ENCODE peak calls at places on chromosomes 11 and 22, in six cellular contexts. F is heart left ventricle, I is tibial nerve, O is H9, W is cardiac muscle cell, A is PC-3. D is an unnamed sample.

GRCh38 chr22:23262474-23263332 is 82.4 kb downstream of the BCR start:
- DNase-seq in F (no peak), I (no peak), O (peak; percentile 42), W (no peak), A (no peak), D (no peak)

GRCh38 chr22:40512426-40513136 is 123.9 kb downstream of the MRTFA start:
- DNase-seq in F (no peak), I (no peak), O (no peak), W (peak; percentile 99), A (peak; percentile 75), D (no peak)

GRCh38 chr11:73521621-73522020 is 76.3 kb downstream of the FAM168A start:
- DNase-seq in F (no peak), I (no peak), O (no peak), W (no peak), A (peak; percentile 75), D (no peak)

GRCh38 chr22:44710474-44711235 is 8.7 kb downstream of the PRR5 start:
- DNase-seq in F (no peak), I (no peak), O (no peak), W (no peak), A (no peak), D (no peak)

GRCh38 chr22:46417268-46417580 is 81.7 kb downstream of the TRMU start:
- DNase-seq in F (no peak), I (no peak), O (no peak), W (no peak), A (no peak), D (no peak)

GRCh38 chr11:72812968-72813739 is 1.1 kb upstream of the ATG16L2 start:
- DNase-seq in F (no peak), I (no peak), O (peak; percentile 82), W (peak; percentile 59), A (peak; percentile 85), D (peak; percentile 37)

GRCh38 chr11:44305643-44306468 is 4.1 kb downstream of the ALX4 start:
- DNase-seq in F (no peak), I (no peak), O (no peak), W (no peak), A (no peak), D (no peak)

GRCh38 chr11:68563454-68563853 is 102.9 kb downstream of the PPP6R3 start:
- DNase-seq in F (no peak), I (no peak), O (no peak), W (no peak), A (no peak), D (no peak)

GRCh38 chr22:17974703-17975372 is 49.5 kb downstream of the MICAL3 start:
- DNase-seq in F (no peak), I (no peak), O (no peak), W (no peak), A (no peak), D (no peak)

GRCh38 chr11:69641681-69642548 is 959 bp downstream of the CCND1 start:
- DNase-seq in F (no peak), I (no peak), O (peak; percentile 30), W (peak; percentile 27), A (peak; percentile 28), D (no peak)

GRCh38 chr22:38144025-38144405 is 33.5 kb upstream of the BAIAP2L2 start:
- DNase-seq in F (no peak), I (no peak), O (peak; percentile 49), W (no peak), A (peak; percentile 43), D (no peak)

GRCh38 chr22:49979587-49980264 is 19.2 kb downstream of the PIM3 start:
- DNase-seq in F (no peak), I (no peak), O (peak; percentile 44), W (peak; percentile 60), A (peak; percentile 63), D (no peak)

GRCh38 chr11:57761301-57762234 is at the start of gene CTNND1:
- DNase-seq in F (peak; percentile 93), I (peak; percentile 79), O (peak; percentile 92), W (peak; percentile 99), A (peak; percentile 98), D (no peak)

GRCh38 chr22:36385491-36386350 is 2.0 kb downstream of the MYH9 start:
- DNase-seq in F (peak; percentile 64), I (no peak), O (no peak), W (no peak), A (peak; percentile 94), D (peak; percentile 42)

GRCh38 chr11:31921066-31921465 is 109.9 kb upstream of the PAX6 start:
- DNase-seq in F (no peak), I (no peak), O (no peak), W (peak; percentile 34), A (no peak), D (no peak)

GRCh38 chr22:26660961-26661578 is 3.7 kb downstream of the MIAT start:
- DNase-seq in F (no peak), I (no peak), O (no peak), W (no peak), A (no peak), D (no peak)

GRCh38 chr22:30392661-30393321 is 4.0 kb upstream of the SEC14L2 start:
- DNase-seq in F (no peak), I (no peak), O (no peak), W (no peak), A (no peak), D (no peak)

GRCh38 chr11:114822038-114822437 is 143.7 kb downstream of the NXPE2 start:
- DNase-seq in F (no peak), I (no peak), O (no peak), W (no peak), A (no peak), D (no peak)

GRCh38 chr11:95155385-95155784 is 65.7 kb downstream of the ENDOD1 start:
- DNase-seq in F (no peak), I (no peak), O (no peak), W (no peak), A (no peak), D (no peak)

GRCh38 chr11:47499160-47499559 is 50.2 kb upstream of the RAPSN start:
- DNase-seq in F (no peak), I (no peak), O (no peak), W (no peak), A (no peak), D (no peak)

GRCh38 chr11:125221499-125221898 is 56.9 kb downstream of the PKNOX2 start:
- DNase-seq in F (no peak), I (no peak), O (no peak), W (no peak), A (no peak), D (no peak)

GRCh38 chr22:48340191-48340590 is 1487.5 kb downstream of the BRD1 start:
- DNase-seq in F (no peak), I (no peak), O (no peak), W (no peak), A (no peak), D (no peak)
- H3K9me3 ChIP-seq in F (no peaks in the 10 kb centered on the region), I (no peaks in the 10 kb centered on the region), O (no peaks in the 10 kb centered on the region), W (no peaks in the 10 kb centered on the region), A (no peaks in the 10 kb centered on the region), D (no peaks in the 10 kb centered on the region)

GRCh38 chr11:70744396-70745185 is 346.3 kb downstream of the CTTN start:
- DNase-seq in F (no peak), I (no peak), O (no peak), W (no peak), A (no peak), D (no peak)

GRCh38 chr11:70746351-70746750 is 348.0 kb downstream of the CTTN start:
- DNase-seq in F (no peak), I (no peak), O (no peak), W (no peak), A (no peak), D (no peak)

GRCh38 chr11:70745936-70746335 is 347.6 kb downstream of the CTTN start:
- DNase-seq in F (no peak), I (no peak), O (no peak), W (no peak), A (no peak), D (no peak)

GRCh38 chr11:70743941-70744351 is 345.6 kb downstream of the CTTN start:
- DNase-seq in F (no peak), I (no peak), O (no peak), W (no peak), A (no peak), D (no peak)

DNA sequence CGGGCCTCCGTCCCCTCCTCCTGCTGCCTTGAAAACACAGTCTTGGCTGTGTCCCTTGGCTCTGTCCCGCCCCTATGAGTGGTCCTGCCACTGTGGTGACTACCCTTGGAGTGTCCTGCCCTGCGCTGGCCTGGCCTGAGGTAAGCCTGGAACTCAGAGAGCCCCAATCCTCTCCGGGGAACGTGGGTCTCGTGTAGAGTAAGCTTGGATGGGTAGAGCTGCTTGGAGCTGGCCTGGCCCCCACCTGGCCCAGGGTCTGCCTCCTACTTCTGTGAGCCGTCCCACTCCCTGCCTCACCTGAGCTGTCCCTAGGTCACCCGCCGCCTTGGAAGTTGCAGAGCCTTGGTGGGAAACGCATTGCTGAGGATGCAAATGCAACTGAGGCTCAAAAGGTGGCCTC is 347.1 kb downstream of the CTTN start:
- DNase-seq in F (no peak), I (no peak), O (no peak), W (no peak), A (no peak), D (no peak)
- H3K9me3 ChIP-seq in F (no peaks in the 10 kb centered on the region), I (no peaks in the 10 kb centered on the region), O (peaks cover 3% of the 10 kb centered on the region), W (no peaks in the 10 kb centered on the region), A (peaks cover 4% of the 10 kb centered on the region), D (no peaks in the 10 kb centered on the region)

DNA sequence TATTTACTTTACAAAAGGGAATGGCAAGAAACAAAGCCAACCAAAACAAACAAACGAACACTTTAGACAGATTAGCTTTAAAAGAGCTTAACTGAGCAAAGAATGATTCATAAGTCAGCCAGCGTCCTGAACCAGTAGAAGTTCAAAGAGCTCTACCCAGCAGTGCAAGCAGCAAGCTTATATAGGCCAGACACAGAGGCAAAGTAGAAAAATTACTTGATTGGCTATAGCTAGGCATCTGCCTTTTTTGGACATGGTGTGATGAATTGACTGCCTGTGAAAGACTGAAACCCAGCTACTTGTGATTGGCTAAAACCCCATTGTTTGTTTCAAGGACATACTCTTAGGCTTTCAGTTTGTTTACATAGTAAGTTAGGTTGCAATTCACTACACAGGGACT is 2120.0 kb upstream of the RAG2 start:
- DNase-seq in F (no peak), I (no peak), O (no peak), W (no peak), A (peak; percentile 59), D (no peak)
- H3K9me3 ChIP-seq in F (no peaks in the 10 kb centered on the region), I (no peaks in the 10 kb centered on the region), O (no peaks in the 10 kb centered on the region), W (no peaks in the 10 kb centered on the region), A (no peaks in the 10 kb centered on the region), D (no peaks in the 10 kb centered on the region)

GRCh38 chr11:92128026-92128425 is 96.6 kb upstream of the FAT3 start:
- DNase-seq in F (no peak), I (no peak), O (no peak), W (no peak), A (no peak), D (no peak)

GRCh38 chr11:92123540-92123939 is 101.1 kb upstream of the FAT3 start:
- DNase-seq in F (no peak), I (no peak), O (no peak), W (peak; percentile 57), A (peak; percentile 68), D (no peak)

GRCh38 chr11:92125316-92125715 is 99.3 kb upstream of the FAT3 start:
- DNase-seq in F (no peak), I (no peak), O (no peak), W (no peak), A (no peak), D (no peak)

GRCh38 chr11:92122561-92122960 is 102.1 kb upstream of the FAT3 start:
- DNase-seq in F (no peak), I (no peak), O (no peak), W (no peak), A (peak; percentile 21), D (no peak)
- H3K9me3 ChIP-seq in F (no peaks in the 10 kb centered on the region), I (no peaks in the 10 kb centered on the region), O (no peaks in the 10 kb centered on the region), W (no peaks in the 10 kb centered on the region), A (peaks cover 10% of the 10 kb centered on the region), D (no peaks in the 10 kb centered on the region)